ENCODE peak calls at places on chromosomes 11 and 22, in nine cellular contexts. P, D, M, X, O, Q, B, U and H are unnamed samples.

GRCh38 chr11:10780040-10780439 is 28.7 kb downstream of the EIF4G2 start:
- DNase-seq in P (no peak), D (no peak), M (no peak), X (no peak), O (no peak), Q (no peak), B (no peak), U (no peak), H (no peak)

GRCh38 chr11:35011944-35012343 is 95.5 kb downstream of the PDHX start:
- DNase-seq in P (no peak), D (no peak), M (no peak), X (no peak), O (no peak), Q (no peak), B (no peak), U (no peak), H (no peak)

GRCh38 chr11:25066706-25067105 is 569.9 kb downstream of the LUZP2 start:
- DNase-seq in P (no peak), D (no peak), M (no peak), X (no peak), O (no peak), Q (no peak), B (no peak), U (no peak), H (no peak)

GRCh38 chr11:134124660-134125451 is 56.0 kb downstream of the JAM3 start:
- DNase-seq in P (peak), D (peak), M (peak), X (peak), O (no peak), Q (peak), B (peak), U (peak), H (no peak)

GRCh38 chr11:133825666-133826065 is 19.6 kb downstream of the SPATA19 start:
- DNase-seq in P (no peak), D (no peak), M (no peak), X (no peak), O (no peak), Q (no peak), B (no peak), U (no peak), H (no peak)

GRCh38 chr11:61682093-61682732 is 2.0 kb downstream of the DAGLA start:
- DNase-seq in P (peak), D (no peak), M (peak), X (no peak), O (no peak), Q (no peak), B (peak), U (no peak), H (no peak)

GRCh38 chr11:62139526-62140301 is 15.9 kb downstream of the INCENP start:
- DNase-seq in P (no peak), D (no peak), M (no peak), X (no peak), O (no peak), Q (no peak), B (no peak), U (no peak), H (peak)

GRCh38 chr11:13030857-13031256 is 21.7 kb downstream of the RASSF10 start:
- DNase-seq in P (no peak), D (no peak), M (no peak), X (no peak), O (peak), Q (no peak), B (peak), U (no peak), H (no peak)

GRCh38 chr11:129592191-129592590 is 216.5 kb downstream of the BARX2 start:
- DNase-seq in P (no peak), D (no peak), M (no peak), X (no peak), O (no peak), Q (no peak), B (no peak), U (no peak), H (no peak)

GRCh38 chr11:47611240-47611863 is 17.1 kb upstream of the C1QTNF4 start:
- DNase-seq in P (no peak), D (no peak), M (no peak), X (no peak), O (no peak), Q (no peak), B (no peak), U (no peak), H (no peak)

GRCh38 chr11:88175004-88175706 is at the start of gene RAB38:
- DNase-seq in P (no peak), D (peak), M (peak), X (peak), O (peak), Q (peak), B (peak), U (peak), H (peak)

GRCh38 chr11:66218846-66219620 is 49.4 kb upstream of the RAB1B start:
- DNase-seq in P (no peak), D (no peak), M (peak), X (no peak), O (no peak), Q (no peak), B (no peak), U (no peak), H (no peak)

DNA sequence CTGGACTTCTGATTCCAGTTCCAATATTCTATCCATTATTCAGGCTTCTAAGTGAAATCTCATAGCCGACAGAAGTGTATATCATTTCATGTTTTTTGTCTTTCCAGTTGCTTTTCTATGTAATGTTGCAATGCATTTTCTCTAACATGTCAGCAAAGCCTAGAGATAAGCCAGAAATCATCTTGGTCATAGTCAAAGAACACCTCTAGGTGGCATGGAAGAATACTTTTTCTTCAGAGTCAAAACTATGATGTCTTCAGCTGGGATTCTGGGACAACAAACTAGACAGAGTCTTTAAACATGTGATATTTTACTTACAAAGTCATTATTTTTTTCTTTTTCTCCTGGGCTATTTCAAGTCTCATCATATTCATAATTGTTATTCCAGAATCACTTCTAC is 4.4 kb downstream of the GAS2 start:
- DNase-seq in P (peak), D (no peak), M (no peak), X (peak), O (peak), Q (no peak), B (no peak), U (peak), H (no peak)
- TF ChIP-seq CTCF in P (peak), D (peak), M (no peak), X (peak), O (peak), Q (no peak), B (no peak), U (peak), H (peak)

GRCh38 chr11:69950120-69950519 is 128.0 kb upstream of the ANO1 start:
- DNase-seq in P (peak), D (peak), M (no peak), X (no peak), O (no peak), Q (peak), B (no peak), U (no peak), H (no peak)
- TF ChIP-seq CTCF in P (peak), D (peak), M (no peak), X (peak), O (peak), Q (peak), B (no peak), U (peak), H (peak)

GRCh38 chr22:21098099-21098671 is 52.4 kb downstream of the LRRC74B start:
- DNase-seq in P (peak), D (no peak), M (no peak), X (peak), O (no peak), Q (no peak), B (no peak), U (peak), H (no peak)
- TF ChIP-seq CTCF in P (peak), D (no peak), M (no peak), X (no peak), O (no peak), Q (no peak), B (no peak), U (no peak), H (no peak)

GRCh38 chr22:45502215-45503070 is at the start of gene FBLN1:
- DNase-seq in P (no peak), D (peak), M (no peak), X (peak), O (no peak), Q (peak), B (no peak), U (no peak), H (peak)
- TF ChIP-seq CTCF in P (no peak), D (no peak), M (no peak), X (peak), O (peak), Q (no peak), B (no peak), U (no peak), H (peak)

GRCh38 chr22:21652547-21653545 is 10.7 kb downstream of the SDF2L1 start:
- DNase-seq in P (no peak), D (no peak), M (no peak), X (no peak), O (no peak), Q (no peak), B (no peak), U (no peak), H (no peak)
- TF ChIP-seq CTCF in P (no peak), D (no peak), M (no peak), X (no peak), O (no peak), Q (no peak), B (no peak), U (no peak), H (peak)

GRCh38 chr22:19505735-19506126 is 18.5 kb downstream of the CLDN5 start:
- DNase-seq in P (no peak), D (no peak), M (no peak), X (no peak), O (no peak), Q (no peak), B (no peak), U (no peak), H (no peak)

GRCh38 chr22:19503367-19503766 is 20.8 kb downstream of the CLDN5 start:
- DNase-seq in P (no peak), D (no peak), M (no peak), X (no peak), O (no peak), Q (no peak), B (no peak), U (no peak), H (no peak)

GRCh38 chr22:19504900-19505734 is 19.1 kb downstream of the CLDN5 start:
- DNase-seq in P (no peak), D (no peak), M (no peak), X (no peak), O (no peak), Q (no peak), B (no peak), U (no peak), H (no peak)

GRCh38 chr22:19501897-19502447 is 22.2 kb downstream of the CLDN5 start:
- DNase-seq in P (no peak), D (no peak), M (no peak), X (no peak), O (no peak), Q (no peak), B (no peak), U (no peak), H (no peak)

GRCh38 chr22:19503869-19504268 is 20.3 kb downstream of the CLDN5 start:
- DNase-seq in P (no peak), D (no peak), M (no peak), X (no peak), O (no peak), Q (peak), B (no peak), U (no peak), H (peak)
- TF ChIP-seq CTCF in P (peak), D (no peak), M (no peak), X (no peak), O (no peak), Q (peak), B (no peak), U (no peak), H (no peak)

GRCh38 chr11:44037658-44037998 is 10.2 kb upstream of the ACCSL start:
- DNase-seq in P (no peak), D (no peak), M (no peak), X (no peak), O (no peak), Q (no peak), B (no peak), U (no peak), H (no peak)
- TF ChIP-seq CTCF in P (no peak), D (no peak), M (no peak), X (no peak), O (no peak), Q (no peak), B (no peak), U (no peak), H (no peak)

GRCh38 chr22:21726650-21727049 is 8.9 kb downstream of the YPEL1 start:
- DNase-seq in P (no peak), D (no peak), M (no peak), X (no peak), O (no peak), Q (peak), B (no peak), U (peak), H (no peak)
- TF ChIP-seq CTCF in P (peak), D (no peak), M (no peak), X (no peak), O (peak), Q (peak), B (no peak), U (peak), H (peak)

DNA sequence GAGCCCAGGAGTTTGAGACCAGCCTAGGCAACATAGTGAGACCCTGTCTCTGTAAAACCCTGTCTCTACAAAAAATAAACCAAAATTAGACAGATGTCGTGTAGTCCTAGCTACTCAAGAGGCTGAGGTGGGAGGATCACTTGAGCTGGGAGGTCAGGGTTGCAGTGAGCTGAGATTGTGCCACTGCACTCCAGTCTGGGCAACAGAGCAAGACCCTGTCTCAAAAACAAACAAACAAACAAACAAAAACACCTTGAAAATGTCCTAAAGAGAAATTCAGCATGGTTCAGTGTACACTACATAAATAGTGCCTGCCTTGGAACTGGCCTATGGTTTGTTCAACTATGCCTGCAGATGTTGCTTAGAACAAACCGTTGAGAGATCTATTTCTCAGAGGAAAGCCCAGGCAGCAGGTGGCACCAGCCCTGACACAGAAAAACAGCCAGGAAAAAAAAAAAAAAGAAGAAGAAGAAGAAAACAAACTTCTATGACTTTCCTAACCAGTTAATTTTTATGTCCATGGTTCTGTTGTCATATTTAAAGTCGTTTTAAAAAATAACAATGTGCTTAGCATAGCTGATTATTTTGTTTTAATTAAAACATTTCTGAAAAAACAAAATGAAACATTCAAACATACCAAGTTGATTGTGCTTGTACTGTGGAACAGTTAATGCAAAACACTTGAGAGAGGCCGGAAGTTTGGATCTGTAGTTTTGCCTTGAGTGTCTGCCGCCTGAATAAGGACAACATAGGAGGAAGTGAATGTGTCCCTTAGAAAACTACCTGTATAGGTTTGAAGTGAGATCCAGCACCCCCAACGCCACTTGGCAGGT is 5.4 kb downstream of the KREMEN1 start:
- DNase-seq in P (no peak), D (no peak), M (no peak), X (no peak), O (no peak), Q (no peak), B (no peak), U (no peak), H (no peak)
- TF ChIP-seq CTCF in P (no peak), D (no peak), M (no peak), X (no peak), O (no peak), Q (no peak), B (no peak), U (no peak), H (no peak)